ENCODE peak calls at places on chromosomes 11 and 22, in four cellular contexts. One of them, this sample, is unnamed.

GRCh38 chr22:24146791-24147353 is 34.4 kb upstream of the SUSD2 start:
- DNase-seq in keratinocyte: no peak
- DNase-seq in hepatocyte: peak
- DNase-seq in AG10803: peak
- DNase-seq in this sample: peak

GRCh38 chr11:134033696-134034491 is 35.0 kb upstream of the JAM3 start:
- DNase-seq in keratinocyte: peak
- DNase-seq in hepatocyte: peak
- DNase-seq in AG10803: peak
- DNase-seq in this sample: peak

GRCh38 chr22:24207264-24208011 is 26.2 kb downstream of the SUSD2 start:
- DNase-seq in keratinocyte: no peak
- DNase-seq in hepatocyte: no peak
- DNase-seq in AG10803: no peak
- DNase-seq in this sample: no peak

GRCh38 chr11:96464695-96465307 is 75.0 kb downstream of the JRKL start:
- DNase-seq in keratinocyte: peak
- DNase-seq in hepatocyte: peak
- DNase-seq in AG10803: peak
- DNase-seq in this sample: peak

GRCh38 chr22:49688516-49689254 is 139.0 kb downstream of the BRD1 start:
- DNase-seq in keratinocyte: no peak
- DNase-seq in hepatocyte: no peak
- DNase-seq in AG10803: no peak
- DNase-seq in this sample: no peak

GRCh38 chr11:46343520-46343919 is 3.7 kb upstream of the DGKZ start:
- DNase-seq in keratinocyte: no peak
- DNase-seq in hepatocyte: no peak
- DNase-seq in AG10803: no peak
- DNase-seq in this sample: no peak

GRCh38 chr11:122721964-122722266 is 66.4 kb downstream of the UBASH3B start:
- DNase-seq in keratinocyte: no peak
- DNase-seq in hepatocyte: no peak
- DNase-seq in AG10803: peak
- DNase-seq in this sample: peak

GRCh38 chr11:28521075-28521474 is 412.9 kb downstream of the METTL15 start:
- DNase-seq in keratinocyte: no peak
- DNase-seq in hepatocyte: no peak
- DNase-seq in AG10803: no peak
- DNase-seq in this sample: no peak

GRCh38 chr11:33956611-33957010 is 64.7 kb upstream of the LMO2 start:
- DNase-seq in keratinocyte: no peak
- DNase-seq in hepatocyte: no peak
- DNase-seq in AG10803: no peak
- DNase-seq in this sample: no peak

GRCh38 chr11:78020248-78020647 is 2.8 kb downstream of the KCTD14 start:
- DNase-seq in keratinocyte: no peak
- DNase-seq in hepatocyte: no peak
- DNase-seq in AG10803: no peak
- DNase-seq in this sample: no peak

GRCh38 chr22:44894321-44894720 is 115.5 kb downstream of the PHF21B start:
- DNase-seq in keratinocyte: no peak
- DNase-seq in hepatocyte: no peak
- DNase-seq in AG10803: no peak
- DNase-seq in this sample: no peak

GRCh38 chr22:49183208-49183825 is 644.4 kb downstream of the BRD1 start:
- DNase-seq in keratinocyte: no peak
- DNase-seq in hepatocyte: no peak
- DNase-seq in AG10803: no peak
- DNase-seq in this sample: no peak

GRCh38 chr11:62554377-62554776 is 7.8 kb upstream of the AHNAK start:
- DNase-seq in keratinocyte: no peak
- DNase-seq in hepatocyte: no peak
- DNase-seq in AG10803: no peak
- DNase-seq in this sample: no peak
- H3K4me3 ChIP-seq in keratinocyte: peak
- H3K4me3 ChIP-seq in hepatocyte: no peak
- H3K4me3 ChIP-seq in AG10803: peak
- H3K4me3 ChIP-seq in this sample: no peak

GRCh38 chr22:22397292-22397870 is 111.2 kb downstream of the ZNF280B start:
- DNase-seq in keratinocyte: no peak
- DNase-seq in hepatocyte: no peak
- DNase-seq in AG10803: peak
- DNase-seq in this sample: peak
- TF ChIP-seq CTCF in keratinocyte: no peak
- TF ChIP-seq CTCF in hepatocyte: no peak
- TF ChIP-seq CTCF in AG10803: no peak
- TF ChIP-seq CTCF in this sample: peak

DNA sequence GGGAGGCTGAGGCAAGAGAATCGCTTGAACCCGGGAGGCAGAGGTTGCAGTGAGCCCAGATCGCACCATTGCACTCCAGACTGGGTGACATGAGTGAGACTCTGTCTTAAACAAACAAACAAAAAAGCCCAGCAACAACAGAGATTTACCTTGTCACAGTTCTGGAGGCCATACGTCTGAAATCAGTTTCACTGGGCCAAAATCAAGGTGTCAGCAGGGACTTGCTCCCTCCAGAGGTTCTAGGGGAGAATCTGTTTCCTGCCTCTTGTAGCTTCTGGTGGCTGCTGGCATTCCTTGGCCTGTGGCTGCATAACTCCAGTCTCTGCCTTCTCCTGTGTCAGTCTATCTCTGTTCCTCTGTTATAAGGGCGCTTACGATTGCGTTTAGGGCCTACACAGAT is 1.5 kb downstream of the DDX10 start:
- DNase-seq in keratinocyte: no peak
- DNase-seq in hepatocyte: no peak
- DNase-seq in AG10803: no peak
- DNase-seq in this sample: no peak
- H3K4me3 ChIP-seq in keratinocyte: no peak
- H3K4me3 ChIP-seq in hepatocyte: no peak
- H3K4me3 ChIP-seq in AG10803: peak
- H3K4me3 ChIP-seq in this sample: no peak

GRCh38 chr11:70712471-70712870 is 314.1 kb downstream of the CTTN start:
- DNase-seq in keratinocyte: no peak
- DNase-seq in hepatocyte: no peak
- DNase-seq in AG10803: no peak
- DNase-seq in this sample: no peak
- TF ChIP-seq CTCF in keratinocyte: no peak
- TF ChIP-seq CTCF in hepatocyte: no peak
- TF ChIP-seq CTCF in AG10803: no peak
- TF ChIP-seq CTCF in this sample: no peak

GRCh38 chr11:72641900-72642814 is 32.1 kb downstream of the PDE2A start:
- DNase-seq in keratinocyte: peak
- DNase-seq in hepatocyte: peak
- DNase-seq in AG10803: peak
- DNase-seq in this sample: no peak
- H3K4me3 ChIP-seq in keratinocyte: peak
- H3K4me3 ChIP-seq in hepatocyte: peak
- H3K4me3 ChIP-seq in AG10803: peak
- H3K4me3 ChIP-seq in this sample: peak

GRCh38 chr11:69394902-69395690 is 86.4 kb upstream of the LINC01488 start:
- DNase-seq in keratinocyte: no peak
- DNase-seq in hepatocyte: no peak
- DNase-seq in AG10803: no peak
- DNase-seq in this sample: no peak
- TF ChIP-seq CTCF in keratinocyte: no peak
- TF ChIP-seq CTCF in hepatocyte: no peak
- TF ChIP-seq CTCF in AG10803: no peak
- TF ChIP-seq CTCF in this sample: no peak

This sample was measured in choroid plexus epithelial cell.